ENCODE peak calls at places on chromosomes 6 and 20, in seven cellular contexts. M is left ventricle myocardium inferior; K is tibial nerve; L is heart right ventricle; X is CD4-positive, CD25-positive, alpha-beta regulatory T cell; U is colonic mucosa; W is vagina. B is an unnamed sample.

GRCh38 chr6:129663531-129663930 is 46.4 kb downstream of the ARHGAP18 start:
- DNase-seq in X (no peak), U (no peak), M (no peak), K (no peak), L (no peak), W (no peak), B (no peak)

GRCh38 chr20:37365760-37366638 is 20.1 kb downstream of the SRC start:
- DNase-seq in M (no peak), U (no peak), W (no peak), X (no peak), L (no peak), K (no peak), B (no peak)

GRCh38 chr20:59939052-59939878 is 840 bp downstream of the PPP1R3D start:
- DNase-seq in X (no peak), L (peak), M (peak), K (no peak), U (peak), W (no peak), B (no peak)

GRCh38 chr6:156756630-156757610 is 20.3 kb upstream of the ARID1B start:
- DNase-seq in U (no peak), K (no peak), X (no peak), W (no peak), L (no peak), M (no peak), B (no peak)

GRCh38 chr6:167546611-167547327 is 221.9 kb downstream of the TTLL2 start:
- DNase-seq in W (no peak), L (no peak), M (no peak), U (no peak), X (no peak), K (no peak), B (no peak)

GRCh38 chr6:109393882-109394281 is 11.6 kb upstream of the CD164 start:
- DNase-seq in W (no peak), M (no peak), K (no peak), U (no peak), L (no peak), X (no peak), B (no peak)

GRCh38 chr6:81480139-81480538 is 272.3 kb downstream of the TENT5A start:
- DNase-seq in X (no peak), K (no peak), U (no peak), L (no peak), M (no peak), W (no peak), B (no peak)

GRCh38 chr6:85798934-85799490 is 156.3 kb upstream of the SYNCRIP start:
- DNase-seq in W (no peak), L (no peak), U (no peak), M (no peak), K (no peak), X (no peak), B (no peak)

GRCh38 chr20:51574248-51575033 is 31.9 kb upstream of the NFATC2 start:
- DNase-seq in K (no peak), L (no peak), M (no peak), U (no peak), W (no peak), X (no peak), B (no peak)

GRCh38 chr6:137690721-137691120 is 176.3 kb upstream of the TNFAIP3 start:
- DNase-seq in K (no peak), L (no peak), W (no peak), U (no peak), M (no peak), X (no peak), B (no peak)

GRCh38 chr20:64142546-64142945 is 21.7 kb upstream of the MYT1 start:
- DNase-seq in M (no peak), X (no peak), L (no peak), K (no peak), W (no peak), U (no peak), B (no peak)

GRCh38 chr6:14841901-14842421 is 403.9 kb upstream of the JARID2 start:
- DNase-seq in K (no peak), W (no peak), X (no peak), M (no peak), L (no peak), U (no peak), B (no peak)

GRCh38 chr20:4812216-4812615 is 90.5 kb downstream of the PRND start:
- DNase-seq in M (no peak), U (no peak), X (no peak), L (no peak), W (no peak), K (no peak), B (no peak)

GRCh38 chr20:50792708-50793574 is 1.9 kb upstream of the BCAS4 start:
- DNase-seq in K (no peak), W (no peak), X (no peak), U (no peak), M (no peak), L (no peak), B (no peak)

GRCh38 chr6:17851001-17851719 is 136.3 kb downstream of the KIF13A start:
- DNase-seq in K (no peak), L (no peak), U (no peak), W (no peak), M (no peak), X (no peak), B (no peak)

GRCh38 chr6:42419490-42420280 is 32.0 kb downstream of the TRERF1 start:
- DNase-seq in W (no peak), L (no peak), U (no peak), M (no peak), K (no peak), X (no peak), B (no peak)

GRCh38 chr20:39042279-39043150 is 80.4 kb downstream of the DHX35 start:
- DNase-seq in L (no peak), K (no peak), M (no peak), U (no peak), W (no peak), X (no peak), B (no peak)

GRCh38 chr6:14313220-14313619 is 195.6 kb downstream of the CD83 start:
- DNase-seq in L (no peak), K (no peak), U (no peak), M (no peak), X (no peak), W (no peak), B (no peak)

GRCh38 chr20:15319444-15319843 is 982.0 kb upstream of the FLRT3 start:
- DNase-seq in U (no peak), W (no peak), X (no peak), L (no peak), K (no peak), M (no peak), B (no peak)

GRCh38 chr6:40735126-40735920 is 148.2 kb upstream of the LRFN2 start:
- DNase-seq in X (no peak), L (no peak), M (no peak), W (no peak), K (no peak), U (no peak), B (no peak)

GRCh38 chr20:39395478-39396291 is 433.5 kb downstream of the DHX35 start:
- DNase-seq in K (no peak), X (no peak), W (no peak), L (no peak), U (no peak), M (no peak), B (no peak)

GRCh38 chr20:14055127-14055742 is 59.9 kb downstream of the MACROD2 start:
- DNase-seq in L (no peak), W (no peak), M (no peak), U (peak), K (no peak), X (no peak), B (no peak)

GRCh38 chr20:20820104-20820503 is 107.7 kb upstream of the RALGAPA2 start:
- DNase-seq in M (no peak), W (no peak), U (no peak), L (no peak), X (no peak), K (no peak), B (no peak)

GRCh38 chr6:163457637-163458561 is 43.4 kb downstream of the QKI start:
- DNase-seq in L (no peak), M (no peak), K (no peak), U (no peak), X (no peak), W (no peak), B (no peak)

GRCh38 chr6:30881987-30882763 is 2.1 kb upstream of the DDR1 start:
- DNase-seq in K (no peak), L (no peak), X (no peak), W (no peak), M (no peak), U (peak), B (no peak)

GRCh38 chr6:56649053-56649769 is 6.5 kb upstream of the DST start:
- DNase-seq in L (no peak), U (no peak), W (no peak), X (no peak), M (no peak), K (no peak), B (no peak)

GRCh38 chr6:134003542-134003951 is 48.9 kb downstream of the SLC2A12 start:
- DNase-seq in X (no peak), U (no peak), M (no peak), W (no peak), L (no peak), K (no peak), B (no peak)

GRCh38 chr20:9081423-9081966 is 12.6 kb downstream of the PLCB4 start:
- DNase-seq in M (no peak), L (no peak), U (no peak), X (no peak), W (no peak), K (no peak), B (no peak)

GRCh38 chr20:53174454-53174853 is 202.3 kb downstream of the TSHZ2 start:
- DNase-seq in M (no peak), L (no peak), W (no peak), U (no peak), X (no peak), K (no peak), B (no peak)

GRCh38 chr6:151641028-151641427 is 147.2 kb downstream of the CCDC170 start:
- DNase-seq in M (no peak), U (no peak), K (no peak), X (no peak), W (no peak), L (no peak), B (no peak)
- H3K27ac ChIP-seq in M (no peak), U (no peak), K (no peak), X (no peak), W (no peak), L (no peak), B (no peak)

GRCh38 chr20:46063652-46064054 is 26.1 kb downstream of the NCOA5 start:
- DNase-seq in L (no peak), M (no peak), U (no peak), X (no peak), K (no peak), W (no peak), B (no peak)

GRCh38 chr20:46063151-46063550 is 26.6 kb downstream of the NCOA5 start:
- DNase-seq in M (no peak), W (no peak), X (no peak), K (no peak), L (no peak), U (no peak), B (no peak)

GRCh38 chr20:46062151-46062550 is 27.6 kb downstream of the NCOA5 start:
- DNase-seq in K (no peak), W (no peak), M (no peak), X (no peak), L (no peak), U (no peak), B (no peak)

GRCh38 chr20:46060975-46061374 is 28.8 kb downstream of the NCOA5 start:
- DNase-seq in K (no peak), X (no peak), L (no peak), W (no peak), M (no peak), U (no peak), B (no peak)

GRCh38 chr20:46062621-46063020 is 27.1 kb downstream of the NCOA5 start:
- DNase-seq in W (no peak), K (no peak), X (no peak), L (no peak), M (no peak), U (no peak), B (no peak)
- H3K27ac ChIP-seq in W (no peak), K (no peak), X (no peak), L (no peak), M (no peak), U (no peak), B (no peak)

DNA sequence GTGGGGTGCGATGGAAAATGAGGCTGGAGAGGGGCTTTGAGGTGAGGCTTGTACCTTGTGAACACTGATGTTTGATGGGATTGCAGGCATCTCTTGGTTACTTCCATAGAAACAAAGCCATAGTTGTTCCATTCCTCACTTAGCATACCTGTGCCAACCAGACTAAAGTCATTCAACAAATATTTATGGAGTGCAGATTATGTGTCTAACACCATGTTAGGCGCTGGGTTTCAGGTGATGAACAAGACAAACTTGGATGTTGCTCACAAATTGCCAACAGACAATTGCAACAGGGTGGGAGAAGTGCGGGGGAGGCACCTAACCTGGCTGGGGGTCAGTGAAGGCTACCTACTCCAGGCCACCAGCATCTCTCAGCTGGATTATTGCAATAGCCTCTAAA is 1.5 kb downstream of the TTPAL start:
- DNase-seq in M (no peak), W (no peak), K (no peak), L (no peak), U (no peak), X (no peak), B (no peak)
- H3K27ac ChIP-seq in M (no peak), W (peak), K (no peak), L (no peak), U (no peak), X (peak), B (no peak)

DNA sequence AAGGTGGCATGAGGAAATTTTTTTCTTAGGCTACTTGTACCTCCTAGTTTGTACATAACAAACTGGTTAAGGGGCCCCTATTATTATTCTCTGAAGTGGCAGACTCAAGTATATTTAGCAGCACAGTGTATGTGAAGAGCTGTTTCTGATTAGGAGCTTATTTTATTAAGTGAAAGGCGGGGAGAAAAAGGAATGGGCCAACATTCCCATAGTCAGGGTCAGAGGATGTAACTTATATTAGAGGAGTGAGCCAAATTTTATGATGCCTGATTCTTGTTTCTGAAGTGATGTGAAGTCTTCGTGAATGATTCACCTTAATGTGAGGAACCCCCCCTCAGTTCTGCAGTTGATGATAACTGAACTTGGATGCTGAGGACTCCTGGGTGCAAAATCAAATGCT is 2.8 kb downstream of the HECA start:
- DNase-seq in W (no peak), K (no peak), X (no peak), M (no peak), U (no peak), L (no peak), B (no peak)
- H3K27ac ChIP-seq in W (no peak), K (no peak), X (peak), M (peak), U (no peak), L (no peak), B (peak)

GRCh38 chr6:26556263-26557070 is 18.3 kb downstream of the HMGN4 start:
- DNase-seq in K (peak), X (no peak), L (no peak), W (no peak), U (no peak), M (peak), B (peak)
- H3K27ac ChIP-seq in K (no peak), X (no peak), L (no peak), W (no peak), U (no peak), M (peak), B (no peak)

GRCh38 chr6:166309977-166310376 is 1.8 kb upstream of the PRR18 start:
- DNase-seq in L (no peak), K (no peak), X (no peak), U (no peak), M (no peak), W (no peak), B (no peak)

GRCh38 chr6:166307082-166307980 is 861 bp downstream of the PRR18 start:
- DNase-seq in W (no peak), M (no peak), X (no peak), L (no peak), U (no peak), K (no peak), B (no peak)

GRCh38 chr6:166307981-166308768 is at the start of gene PRR18:
- DNase-seq in L (no peak), M (no peak), K (no peak), X (no peak), W (no peak), U (no peak), B (no peak)

GRCh38 chr6:166310634-166311033 is 2.4 kb upstream of the PRR18 start:
- DNase-seq in L (no peak), K (no peak), M (no peak), W (no peak), U (no peak), X (no peak), B (no peak)

GRCh38 chr6:166308769-166309589 is 787 bp upstream of the PRR18 start:
- DNase-seq in X (no peak), L (no peak), M (no peak), K (no peak), W (no peak), U (no peak), B (no peak)
- H3K27ac ChIP-seq in X (no peak), L (no peak), M (no peak), K (no peak), W (no peak), U (no peak), B (no peak)